ENCODE peak calls at places on chromosomes 12 and 14, in seven cellular contexts. One of them, this sample, is unnamed.

GRCh38 chr14:88142990-88143389 is 138.1 kb downstream of the GPR65 start:
- DNase-seq in activated B cell treated with CpG ODN at 0.5 μM for 24 hours: no peak
- DNase-seq in Calu3: no peak
- DNase-seq in nephron progenitor cell: no peak
- DNase-seq in heart right ventricle: no peak
- DNase-seq in heart left ventricle: no peak
- DNase-seq in endodermal cell: no peak
- DNase-seq in this sample: no peak

GRCh38 chr12:113875681-113876080 is 90.4 kb downstream of the RBM19 start:
- DNase-seq in activated B cell treated with CpG ODN at 0.5 μM for 24 hours: no peak
- DNase-seq in Calu3: no peak
- DNase-seq in nephron progenitor cell: no peak
- DNase-seq in heart right ventricle: no peak
- DNase-seq in heart left ventricle: no peak
- DNase-seq in endodermal cell: no peak
- DNase-seq in this sample: no peak

GRCh38 chr12:25583545-25583944 is 30.5 kb upstream of the LMNTD1 start:
- DNase-seq in activated B cell treated with CpG ODN at 0.5 μM for 24 hours: no peak
- DNase-seq in Calu3: peak
- DNase-seq in nephron progenitor cell: no peak
- DNase-seq in heart right ventricle: no peak
- DNase-seq in heart left ventricle: peak
- DNase-seq in endodermal cell: peak
- DNase-seq in this sample: no peak

GRCh38 chr12:48336564-48336963 is 14.2 kb downstream of the ZNF641 start:
- DNase-seq in activated B cell treated with CpG ODN at 0.5 μM for 24 hours: no peak
- DNase-seq in Calu3: no peak
- DNase-seq in nephron progenitor cell: no peak
- DNase-seq in heart right ventricle: no peak
- DNase-seq in heart left ventricle: no peak
- DNase-seq in endodermal cell: peak
- DNase-seq in this sample: no peak

GRCh38 chr14:84112589-84112988 is 1417.4 kb upstream of the FLRT2 start:
- DNase-seq in activated B cell treated with CpG ODN at 0.5 μM for 24 hours: no peak
- DNase-seq in Calu3: no peak
- DNase-seq in nephron progenitor cell: no peak
- DNase-seq in heart right ventricle: no peak
- DNase-seq in heart left ventricle: no peak
- DNase-seq in endodermal cell: no peak
- DNase-seq in this sample: no peak

GRCh38 chr14:82837611-82838140 is 1304.0 kb upstream of the SEL1L start:
- DNase-seq in activated B cell treated with CpG ODN at 0.5 μM for 24 hours: no peak
- DNase-seq in Calu3: no peak
- DNase-seq in nephron progenitor cell: no peak
- DNase-seq in heart right ventricle: no peak
- DNase-seq in heart left ventricle: no peak
- DNase-seq in endodermal cell: no peak
- DNase-seq in this sample: no peak

GRCh38 chr14:63045612-63046320 is 508 bp upstream of the KCNH5 start:
- DNase-seq in activated B cell treated with CpG ODN at 0.5 μM for 24 hours: no peak
- DNase-seq in Calu3: peak
- DNase-seq in nephron progenitor cell: peak
- DNase-seq in heart right ventricle: no peak
- DNase-seq in heart left ventricle: no peak
- DNase-seq in endodermal cell: peak
- DNase-seq in this sample: peak

GRCh38 chr12:58809064-58809607 is 111.2 kb downstream of the LRIG3 start:
- DNase-seq in activated B cell treated with CpG ODN at 0.5 μM for 24 hours: no peak
- DNase-seq in Calu3: no peak
- DNase-seq in nephron progenitor cell: no peak
- DNase-seq in heart right ventricle: no peak
- DNase-seq in heart left ventricle: no peak
- DNase-seq in endodermal cell: no peak
- DNase-seq in this sample: no peak

GRCh38 chr14:96091941-96092411 is 52.8 kb downstream of the C14orf132 start:
- DNase-seq in activated B cell treated with CpG ODN at 0.5 μM for 24 hours: no peak
- DNase-seq in Calu3: no peak
- DNase-seq in nephron progenitor cell: no peak
- DNase-seq in heart right ventricle: no peak
- DNase-seq in heart left ventricle: no peak
- DNase-seq in endodermal cell: no peak
- DNase-seq in this sample: no peak

GRCh38 chr12:115341442-115341841 is 657.5 kb upstream of the TBX3 start:
- DNase-seq in activated B cell treated with CpG ODN at 0.5 μM for 24 hours: no peak
- DNase-seq in Calu3: no peak
- DNase-seq in nephron progenitor cell: no peak
- DNase-seq in heart right ventricle: peak
- DNase-seq in heart left ventricle: peak
- DNase-seq in endodermal cell: no peak
- DNase-seq in this sample: no peak

GRCh38 chr12:67034110-67034879 is 234.9 kb upstream of the CAND1 start:
- DNase-seq in activated B cell treated with CpG ODN at 0.5 μM for 24 hours: no peak
- DNase-seq in Calu3: peak
- DNase-seq in nephron progenitor cell: no peak
- DNase-seq in heart right ventricle: no peak
- DNase-seq in heart left ventricle: no peak
- DNase-seq in endodermal cell: no peak
- DNase-seq in this sample: no peak

GRCh38 chr14:75271514-75271913 is 7.1 kb upstream of the FOS start:
- DNase-seq in activated B cell treated with CpG ODN at 0.5 μM for 24 hours: no peak
- DNase-seq in Calu3: no peak
- DNase-seq in nephron progenitor cell: no peak
- DNase-seq in heart right ventricle: no peak
- DNase-seq in heart left ventricle: no peak
- DNase-seq in endodermal cell: no peak
- DNase-seq in this sample: no peak

GRCh38 chr14:93410021-93410420 is 20.7 kb upstream of the UNC79 start:
- DNase-seq in activated B cell treated with CpG ODN at 0.5 μM for 24 hours: no peak
- DNase-seq in Calu3: no peak
- DNase-seq in nephron progenitor cell: no peak
- DNase-seq in heart right ventricle: no peak
- DNase-seq in heart left ventricle: no peak
- DNase-seq in endodermal cell: no peak
- DNase-seq in this sample: no peak

GRCh38 chr12:6444031-6444430 is 724 bp upstream of the CD27 start:
- DNase-seq in activated B cell treated with CpG ODN at 0.5 μM for 24 hours: no peak
- DNase-seq in Calu3: no peak
- DNase-seq in nephron progenitor cell: no peak
- DNase-seq in heart right ventricle: no peak
- DNase-seq in heart left ventricle: no peak
- DNase-seq in endodermal cell: no peak
- DNase-seq in this sample: no peak

GRCh38 chr12:48366131-48366530 is 15.4 kb upstream of the ZNF641 start:
- DNase-seq in activated B cell treated with CpG ODN at 0.5 μM for 24 hours: no peak
- DNase-seq in Calu3: no peak
- DNase-seq in nephron progenitor cell: no peak
- DNase-seq in heart right ventricle: no peak
- DNase-seq in heart left ventricle: no peak
- DNase-seq in endodermal cell: no peak
- DNase-seq in this sample: no peak

GRCh38 chr14:99981806-99982205 is 83.4 kb upstream of the EVL start:
- DNase-seq in activated B cell treated with CpG ODN at 0.5 μM for 24 hours: no peak
- DNase-seq in Calu3: no peak
- DNase-seq in nephron progenitor cell: no peak
- DNase-seq in heart right ventricle: no peak
- DNase-seq in heart left ventricle: no peak
- DNase-seq in endodermal cell: no peak
- DNase-seq in this sample: no peak

GRCh38 chr12:102948941-102949352 is 8.5 kb upstream of the ASCL1 start:
- DNase-seq in activated B cell treated with CpG ODN at 0.5 μM for 24 hours: peak
- DNase-seq in Calu3: peak
- DNase-seq in nephron progenitor cell: peak
- DNase-seq in heart right ventricle: peak
- DNase-seq in heart left ventricle: peak
- DNase-seq in endodermal cell: peak
- DNase-seq in this sample: no peak

GRCh38 chr12:49367381-49368239 is at the start of gene SPATS2:
- DNase-seq in activated B cell treated with CpG ODN at 0.5 μM for 24 hours: no peak
- DNase-seq in Calu3: no peak
- DNase-seq in nephron progenitor cell: peak
- DNase-seq in heart right ventricle: peak
- DNase-seq in heart left ventricle: no peak
- DNase-seq in endodermal cell: peak
- DNase-seq in this sample: no peak

GRCh38 chr14:91614187-91614586 is 104.1 kb upstream of the PPP4R3A start:
- DNase-seq in activated B cell treated with CpG ODN at 0.5 μM for 24 hours: no peak
- DNase-seq in Calu3: no peak
- DNase-seq in nephron progenitor cell: no peak
- DNase-seq in heart right ventricle: no peak
- DNase-seq in heart left ventricle: no peak
- DNase-seq in endodermal cell: no peak
- DNase-seq in this sample: no peak

GRCh38 chr14:62097072-62097471 is 334.9 kb downstream of the SNAPC1 start:
- DNase-seq in activated B cell treated with CpG ODN at 0.5 μM for 24 hours: no peak
- DNase-seq in Calu3: no peak
- DNase-seq in nephron progenitor cell: no peak
- DNase-seq in heart right ventricle: no peak
- DNase-seq in heart left ventricle: no peak
- DNase-seq in endodermal cell: no peak
- DNase-seq in this sample: no peak

GRCh38 chr12:32140867-32141266 is 34.2 kb downstream of the BICD1 start:
- DNase-seq in activated B cell treated with CpG ODN at 0.5 μM for 24 hours: no peak
- DNase-seq in Calu3: no peak
- DNase-seq in nephron progenitor cell: no peak
- DNase-seq in heart right ventricle: no peak
- DNase-seq in heart left ventricle: no peak
- DNase-seq in endodermal cell: no peak
- DNase-seq in this sample: no peak

GRCh38 chr12:116050266-116050665 is 227.2 kb downstream of the MED13L start:
- DNase-seq in activated B cell treated with CpG ODN at 0.5 μM for 24 hours: no peak
- DNase-seq in Calu3: no peak
- DNase-seq in nephron progenitor cell: no peak
- DNase-seq in heart right ventricle: no peak
- DNase-seq in heart left ventricle: no peak
- DNase-seq in endodermal cell: no peak
- DNase-seq in this sample: no peak

GRCh38 chr12:56614627-56615026 is 15.5 kb downstream of the BAZ2A start:
- DNase-seq in activated B cell treated with CpG ODN at 0.5 μM for 24 hours: no peak
- DNase-seq in Calu3: no peak
- DNase-seq in nephron progenitor cell: no peak
- DNase-seq in heart right ventricle: no peak
- DNase-seq in heart left ventricle: no peak
- DNase-seq in endodermal cell: no peak
- DNase-seq in this sample: no peak

GRCh38 chr14:68816183-68816942 is 23.5 kb upstream of the ZFP36L1 start:
- DNase-seq in activated B cell treated with CpG ODN at 0.5 μM for 24 hours: peak
- DNase-seq in Calu3: peak
- DNase-seq in nephron progenitor cell: peak
- DNase-seq in heart right ventricle: peak
- DNase-seq in heart left ventricle: peak
- DNase-seq in endodermal cell: peak
- DNase-seq in this sample: peak

GRCh38 chr14:85482549-85482948 is 47.4 kb upstream of the FLRT2 start:
- DNase-seq in activated B cell treated with CpG ODN at 0.5 μM for 24 hours: no peak
- DNase-seq in Calu3: no peak
- DNase-seq in nephron progenitor cell: no peak
- DNase-seq in heart right ventricle: no peak
- DNase-seq in heart left ventricle: no peak
- DNase-seq in endodermal cell: no peak
- DNase-seq in this sample: no peak

GRCh38 chr12:10557329-10557728 is 51.6 kb downstream of the EIF2S3B start:
- DNase-seq in activated B cell treated with CpG ODN at 0.5 μM for 24 hours: no peak
- DNase-seq in Calu3: no peak
- DNase-seq in nephron progenitor cell: no peak
- DNase-seq in heart right ventricle: no peak
- DNase-seq in heart left ventricle: no peak
- DNase-seq in endodermal cell: peak
- DNase-seq in this sample: no peak

GRCh38 chr14:47194051-47194450 is 481.4 kb downstream of the MDGA2 start:
- DNase-seq in activated B cell treated with CpG ODN at 0.5 μM for 24 hours: no peak
- DNase-seq in Calu3: no peak
- DNase-seq in nephron progenitor cell: no peak
- DNase-seq in heart right ventricle: no peak
- DNase-seq in heart left ventricle: no peak
- DNase-seq in endodermal cell: no peak
- DNase-seq in this sample: no peak

GRCh38 chr14:22180045-22180444 is 409.0 kb downstream of the DAD1 start:
- DNase-seq in activated B cell treated with CpG ODN at 0.5 μM for 24 hours: no peak
- DNase-seq in Calu3: no peak
- DNase-seq in nephron progenitor cell: no peak
- DNase-seq in heart right ventricle: no peak
- DNase-seq in heart left ventricle: no peak
- DNase-seq in endodermal cell: no peak
- DNase-seq in this sample: no peak
- TF ChIP-seq CTCF in activated B cell treated with CpG ODN at 0.5 μM for 24 hours: no peak
- TF ChIP-seq CTCF in Calu3: no peak
- TF ChIP-seq CTCF in nephron progenitor cell: no peak
- TF ChIP-seq CTCF in heart right ventricle: no peak
- TF ChIP-seq CTCF in heart left ventricle: no peak
- TF ChIP-seq CTCF in endodermal cell: peak
- TF ChIP-seq CTCF in this sample: no peak

DNA sequence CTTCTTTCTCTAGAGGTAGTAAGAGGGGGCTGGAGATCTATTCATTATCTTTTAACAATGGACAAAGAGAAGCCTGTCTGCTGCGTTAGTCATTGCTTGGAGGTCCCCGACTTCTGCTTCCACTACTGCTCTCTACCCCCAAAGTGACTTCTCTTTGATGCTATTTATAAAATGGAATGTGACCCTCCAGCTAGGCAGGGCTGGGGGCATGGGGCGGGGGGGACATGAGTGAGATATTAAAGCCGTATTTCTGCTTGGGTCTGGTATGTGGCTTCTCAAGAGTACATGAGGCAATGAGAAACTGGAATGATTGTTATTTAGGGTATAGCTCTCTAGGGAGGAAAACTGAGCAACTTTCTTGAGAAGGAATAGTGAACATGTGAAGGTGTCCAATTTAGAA is 41.4 kb upstream of the NUDT4 start:
- DNase-seq in activated B cell treated with CpG ODN at 0.5 μM for 24 hours: no peak
- DNase-seq in Calu3: peak
- DNase-seq in nephron progenitor cell: no peak
- DNase-seq in heart right ventricle: no peak
- DNase-seq in heart left ventricle: no peak
- DNase-seq in endodermal cell: no peak
- DNase-seq in this sample: no peak
- TF ChIP-seq CTCF in activated B cell treated with CpG ODN at 0.5 μM for 24 hours: no peak
- TF ChIP-seq CTCF in Calu3: no peak
- TF ChIP-seq CTCF in nephron progenitor cell: no peak
- TF ChIP-seq CTCF in heart right ventricle: no peak
- TF ChIP-seq CTCF in heart left ventricle: no peak
- TF ChIP-seq CTCF in endodermal cell: no peak
- TF ChIP-seq CTCF in this sample: no peak

DNA sequence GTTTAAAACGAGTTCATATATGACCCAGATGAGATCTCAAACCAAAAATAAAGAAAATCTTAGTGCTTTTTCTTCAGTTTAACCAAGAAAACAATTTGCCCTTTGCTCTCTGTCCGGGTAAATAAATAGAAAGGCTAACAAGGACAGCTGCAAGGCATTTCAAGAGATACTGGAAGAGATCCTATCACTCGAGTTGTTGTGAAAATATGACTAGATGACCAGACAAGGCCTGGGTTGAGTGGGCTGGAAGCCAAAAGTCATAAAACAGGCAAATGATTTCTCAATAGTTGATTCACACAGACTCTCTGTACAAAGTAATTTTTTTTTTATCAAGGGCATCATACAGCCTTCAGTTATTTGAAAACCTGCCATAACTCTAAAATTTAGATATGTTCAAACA is 55.9 kb upstream of the AVPR1A start:
- DNase-seq in activated B cell treated with CpG ODN at 0.5 μM for 24 hours: no peak
- DNase-seq in Calu3: no peak
- DNase-seq in nephron progenitor cell: no peak
- DNase-seq in heart right ventricle: no peak
- DNase-seq in heart left ventricle: peak
- DNase-seq in endodermal cell: no peak
- DNase-seq in this sample: no peak
- TF ChIP-seq CTCF in activated B cell treated with CpG ODN at 0.5 μM for 24 hours: no peak
- TF ChIP-seq CTCF in Calu3: no peak
- TF ChIP-seq CTCF in nephron progenitor cell: no peak
- TF ChIP-seq CTCF in heart right ventricle: no peak
- TF ChIP-seq CTCF in heart left ventricle: no peak
- TF ChIP-seq CTCF in endodermal cell: no peak
- TF ChIP-seq CTCF in this sample: no peak

GRCh38 chr12:54723653-54724256 is 75.6 kb upstream of the DCD start:
- DNase-seq in activated B cell treated with CpG ODN at 0.5 μM for 24 hours: no peak
- DNase-seq in Calu3: peak
- DNase-seq in nephron progenitor cell: no peak
- DNase-seq in heart right ventricle: no peak
- DNase-seq in heart left ventricle: no peak
- DNase-seq in endodermal cell: peak
- DNase-seq in this sample: no peak
- TF ChIP-seq CTCF in activated B cell treated with CpG ODN at 0.5 μM for 24 hours: peak
- TF ChIP-seq CTCF in Calu3: peak
- TF ChIP-seq CTCF in nephron progenitor cell: peak
- TF ChIP-seq CTCF in heart right ventricle: peak
- TF ChIP-seq CTCF in heart left ventricle: peak
- TF ChIP-seq CTCF in endodermal cell: peak
- TF ChIP-seq CTCF in this sample: peak

This sample was measured in type B pancreatic cell.